ENCODE peak calls at places on chromosomes 12 and 14, in seven cellular contexts. One of them, this sample, is unnamed.

GRCh38 chr12:2264622-2265306 is 212.0 kb downstream of the CACNA1C start:
- DNase-seq in iris pigment epithelial cell: peak
- DNase-seq in transverse colon: peak
- DNase-seq in SHP77: no peak
- DNase-seq in NCI-H524: no peak
- DNase-seq in NCI-H446: no peak
- DNase-seq in T-helper 2 cell: no peak
- DNase-seq in this sample: no peak

GRCh38 chr14:68135028-68135427 is 315.4 kb downstream of the RAD51B start:
- DNase-seq in iris pigment epithelial cell: no peak
- DNase-seq in SHP77: no peak
- DNase-seq in T-helper 2 cell: no peak
- DNase-seq in transverse colon: no peak
- DNase-seq in NCI-H446: no peak
- DNase-seq in NCI-H524: no peak
- DNase-seq in this sample: no peak

GRCh38 chr14:96888593-96888992 is 91.4 kb downstream of the VRK1 start:
- DNase-seq in transverse colon: no peak
- DNase-seq in SHP77: no peak
- DNase-seq in NCI-H446: peak
- DNase-seq in NCI-H524: peak
- DNase-seq in T-helper 2 cell: no peak
- DNase-seq in iris pigment epithelial cell: peak
- DNase-seq in this sample: no peak

GRCh38 chr12:57342207-57342691 is 88.6 kb downstream of the R3HDM2 start:
- DNase-seq in transverse colon: no peak
- DNase-seq in NCI-H524: peak
- DNase-seq in T-helper 2 cell: no peak
- DNase-seq in SHP77: peak
- DNase-seq in NCI-H446: peak
- DNase-seq in iris pigment epithelial cell: peak
- DNase-seq in this sample: peak

GRCh38 chr12:119649202-119649808 is 18.6 kb upstream of the PRKAB1 start:
- DNase-seq in T-helper 2 cell: no peak
- DNase-seq in NCI-H446: peak
- DNase-seq in iris pigment epithelial cell: peak
- DNase-seq in SHP77: peak
- DNase-seq in NCI-H524: no peak
- DNase-seq in transverse colon: no peak
- DNase-seq in this sample: no peak

GRCh38 chr12:44875417-44875953 is 630 bp downstream of the NELL2 start:
- DNase-seq in T-helper 2 cell: no peak
- DNase-seq in iris pigment epithelial cell: no peak
- DNase-seq in NCI-H446: peak
- DNase-seq in NCI-H524: peak
- DNase-seq in transverse colon: no peak
- DNase-seq in SHP77: no peak
- DNase-seq in this sample: peak

GRCh38 chr12:12704593-12705230 is 8.7 kb upstream of the GPR19 start:
- DNase-seq in transverse colon: peak
- DNase-seq in NCI-H524: peak
- DNase-seq in NCI-H446: peak
- DNase-seq in T-helper 2 cell: no peak
- DNase-seq in iris pigment epithelial cell: peak
- DNase-seq in SHP77: peak
- DNase-seq in this sample: peak

GRCh38 chr12:47844264-47845020 is 24.7 kb upstream of the HDAC7 start:
- DNase-seq in transverse colon: no peak
- DNase-seq in iris pigment epithelial cell: no peak
- DNase-seq in NCI-H446: peak
- DNase-seq in SHP77: peak
- DNase-seq in T-helper 2 cell: no peak
- DNase-seq in NCI-H524: peak
- DNase-seq in this sample: no peak

GRCh38 chr14:77024171-77024627 is 4.3 kb downstream of the IRF2BPL start:
- DNase-seq in T-helper 2 cell: no peak
- DNase-seq in iris pigment epithelial cell: peak
- DNase-seq in transverse colon: peak
- DNase-seq in SHP77: peak
- DNase-seq in NCI-H524: no peak
- DNase-seq in NCI-H446: no peak
- DNase-seq in this sample: no peak

GRCh38 chr14:99317231-99318090 is 45.5 kb upstream of the BCL11B start:
- DNase-seq in transverse colon: peak
- DNase-seq in iris pigment epithelial cell: no peak
- DNase-seq in T-helper 2 cell: no peak
- DNase-seq in NCI-H524: no peak
- DNase-seq in SHP77: no peak
- DNase-seq in NCI-H446: no peak
- DNase-seq in this sample: no peak

GRCh38 chr12:93819048-93819491 is 141.9 kb downstream of the CRADD start:
- DNase-seq in iris pigment epithelial cell: peak
- DNase-seq in transverse colon: peak
- DNase-seq in T-helper 2 cell: no peak
- DNase-seq in SHP77: no peak
- DNase-seq in NCI-H524: no peak
- DNase-seq in NCI-H446: peak
- DNase-seq in this sample: no peak

GRCh38 chr12:132955094-132955932 is 793 bp downstream of the ZNF605 start:
- DNase-seq in NCI-H524: peak
- DNase-seq in transverse colon: peak
- DNase-seq in SHP77: peak
- DNase-seq in T-helper 2 cell: no peak
- DNase-seq in NCI-H446: peak
- DNase-seq in iris pigment epithelial cell: peak
- DNase-seq in this sample: no peak

GRCh38 chr14:29913550-29913949 is 14.1 kb downstream of the PRKD1 start:
- DNase-seq in SHP77: no peak
- DNase-seq in NCI-H446: no peak
- DNase-seq in T-helper 2 cell: no peak
- DNase-seq in NCI-H524: peak
- DNase-seq in transverse colon: no peak
- DNase-seq in iris pigment epithelial cell: no peak
- DNase-seq in this sample: no peak

GRCh38 chr14:76867536-76868452 is 41.6 kb downstream of the LRRC74A start:
- DNase-seq in iris pigment epithelial cell: no peak
- DNase-seq in transverse colon: peak
- DNase-seq in SHP77: no peak
- DNase-seq in T-helper 2 cell: no peak
- DNase-seq in NCI-H524: no peak
- DNase-seq in NCI-H446: no peak
- DNase-seq in this sample: no peak

GRCh38 chr12:84508325-84508861 is 404.2 kb downstream of the SLC6A15 start:
- DNase-seq in iris pigment epithelial cell: peak
- DNase-seq in NCI-H446: peak
- DNase-seq in SHP77: peak
- DNase-seq in transverse colon: no peak
- DNase-seq in T-helper 2 cell: no peak
- DNase-seq in NCI-H524: peak
- DNase-seq in this sample: peak

GRCh38 chr12:124774462-124775167 is 89.0 kb downstream of the SCARB1 start:
- DNase-seq in SHP77: no peak
- DNase-seq in iris pigment epithelial cell: peak
- DNase-seq in NCI-H446: peak
- DNase-seq in NCI-H524: no peak
- DNase-seq in T-helper 2 cell: no peak
- DNase-seq in transverse colon: peak
- DNase-seq in this sample: peak

GRCh38 chr12:42299392-42300308 is 26.2 kb downstream of the ZCRB1 start:
- DNase-seq in SHP77: no peak
- DNase-seq in NCI-H524: no peak
- DNase-seq in T-helper 2 cell: no peak
- DNase-seq in transverse colon: no peak
- DNase-seq in NCI-H446: no peak
- DNase-seq in iris pigment epithelial cell: peak
- DNase-seq in this sample: no peak

GRCh38 chr12:54207539-54208267 is 18.9 kb upstream of the SMUG1 start:
- DNase-seq in iris pigment epithelial cell: peak
- DNase-seq in NCI-H524: peak
- DNase-seq in T-helper 2 cell: peak
- DNase-seq in SHP77: peak
- DNase-seq in transverse colon: peak
- DNase-seq in NCI-H446: peak
- DNase-seq in this sample: no peak

GRCh38 chr14:50955373-50956043 is 11.2 kb upstream of the PYGL start:
- DNase-seq in SHP77: peak
- DNase-seq in transverse colon: peak
- DNase-seq in NCI-H524: peak
- DNase-seq in iris pigment epithelial cell: peak
- DNase-seq in T-helper 2 cell: no peak
- DNase-seq in NCI-H446: peak
- DNase-seq in this sample: peak

GRCh38 chr14:94227029-94227428 is 52.9 kb downstream of the PPP4R4 start:
- DNase-seq in transverse colon: no peak
- DNase-seq in NCI-H524: no peak
- DNase-seq in SHP77: no peak
- DNase-seq in NCI-H446: no peak
- DNase-seq in iris pigment epithelial cell: peak
- DNase-seq in T-helper 2 cell: no peak
- DNase-seq in this sample: no peak

GRCh38 chr14:103220134-103220981 is 97.1 kb downstream of the TNFAIP2 start:
- DNase-seq in SHP77: no peak
- DNase-seq in NCI-H524: no peak
- DNase-seq in NCI-H446: no peak
- DNase-seq in iris pigment epithelial cell: no peak
- DNase-seq in transverse colon: no peak
- DNase-seq in T-helper 2 cell: no peak
- DNase-seq in this sample: no peak

GRCh38 chr12:112130461-112130998 is 5.2 kb downstream of the TRAFD1 start:
- DNase-seq in NCI-H524: no peak
- DNase-seq in iris pigment epithelial cell: peak
- DNase-seq in SHP77: no peak
- DNase-seq in T-helper 2 cell: no peak
- DNase-seq in transverse colon: no peak
- DNase-seq in NCI-H446: no peak
- DNase-seq in this sample: no peak

This sample was measured in DMS 273 treated with DMSO at 0.1 percent for 48 hours.